ENCODE peak calls at places on chromosomes 11 and 22, in eight cellular contexts. One of them, this sample, is unnamed.

GRCh38 chr22:24982301-24983056 is 30.0 kb downstream of the KIAA1671 start:
- DNase-seq in nephron progenitor cell: no peak
- DNase-seq in neural crest cell: no peak
- DNase-seq in upper lobe of right lung: no peak
- DNase-seq in HFFc6: no peak
- DNase-seq in GM13977: no peak
- DNase-seq in fibroblast of lung: peak
- DNase-seq in mucosa of descending colon: no peak
- DNase-seq in this sample: no peak

GRCh38 chr11:57560146-57560545 is 7.3 kb downstream of the UBE2L6 start:
- DNase-seq in GM13977: no peak
- DNase-seq in neural crest cell: no peak
- DNase-seq in nephron progenitor cell: no peak
- DNase-seq in fibroblast of lung: no peak
- DNase-seq in HFFc6: no peak
- DNase-seq in upper lobe of right lung: no peak
- DNase-seq in mucosa of descending colon: no peak
- DNase-seq in this sample: no peak

GRCh38 chr11:69326622-69327219 is 32.8 kb downstream of the MYEOV start:
- DNase-seq in neural crest cell: no peak
- DNase-seq in nephron progenitor cell: no peak
- DNase-seq in GM13977: no peak
- DNase-seq in HFFc6: no peak
- DNase-seq in fibroblast of lung: no peak
- DNase-seq in upper lobe of right lung: peak
- DNase-seq in mucosa of descending colon: no peak
- DNase-seq in this sample: no peak

GRCh38 chr11:127044535-127044934 is 44.0 kb upstream of the KIRREL3 start:
- DNase-seq in upper lobe of right lung: no peak
- DNase-seq in HFFc6: no peak
- DNase-seq in fibroblast of lung: no peak
- DNase-seq in mucosa of descending colon: no peak
- DNase-seq in nephron progenitor cell: no peak
- DNase-seq in neural crest cell: no peak
- DNase-seq in GM13977: no peak
- DNase-seq in this sample: no peak

GRCh38 chr11:2862950-2863618 is 22.5 kb downstream of the CDKN1C start:
- DNase-seq in HFFc6: no peak
- DNase-seq in upper lobe of right lung: no peak
- DNase-seq in mucosa of descending colon: no peak
- DNase-seq in fibroblast of lung: peak
- DNase-seq in GM13977: no peak
- DNase-seq in neural crest cell: peak
- DNase-seq in nephron progenitor cell: no peak
- DNase-seq in this sample: no peak

GRCh38 chr11:19607656-19608360 is 104.8 kb upstream of the NAV2 start:
- DNase-seq in upper lobe of right lung: no peak
- DNase-seq in fibroblast of lung: no peak
- DNase-seq in nephron progenitor cell: no peak
- DNase-seq in neural crest cell: no peak
- DNase-seq in GM13977: no peak
- DNase-seq in HFFc6: no peak
- DNase-seq in mucosa of descending colon: no peak
- DNase-seq in this sample: no peak

GRCh38 chr11:118907051-118907748 is 18.5 kb downstream of the BCL9L start:
- DNase-seq in fibroblast of lung: peak
- DNase-seq in neural crest cell: peak
- DNase-seq in mucosa of descending colon: peak
- DNase-seq in GM13977: peak
- DNase-seq in upper lobe of right lung: peak
- DNase-seq in HFFc6: peak
- DNase-seq in nephron progenitor cell: peak
- DNase-seq in this sample: peak

GRCh38 chr11:26994579-26995210 is 783 bp downstream of the FIBIN start:
- DNase-seq in HFFc6: no peak
- DNase-seq in fibroblast of lung: no peak
- DNase-seq in GM13977: no peak
- DNase-seq in nephron progenitor cell: no peak
- DNase-seq in mucosa of descending colon: no peak
- DNase-seq in upper lobe of right lung: peak
- DNase-seq in neural crest cell: no peak
- DNase-seq in this sample: no peak

GRCh38 chr11:86138958-86139357 is 70.1 kb upstream of the PICALM start:
- DNase-seq in neural crest cell: no peak
- DNase-seq in HFFc6: no peak
- DNase-seq in mucosa of descending colon: no peak
- DNase-seq in upper lobe of right lung: no peak
- DNase-seq in fibroblast of lung: no peak
- DNase-seq in GM13977: peak
- DNase-seq in nephron progenitor cell: no peak
- DNase-seq in this sample: no peak

GRCh38 chr22:42792909-42793847 is 63.9 kb downstream of the ARFGAP3 start:
- DNase-seq in upper lobe of right lung: peak
- DNase-seq in fibroblast of lung: no peak
- DNase-seq in HFFc6: no peak
- DNase-seq in neural crest cell: no peak
- DNase-seq in GM13977: no peak
- DNase-seq in nephron progenitor cell: no peak
- DNase-seq in mucosa of descending colon: no peak
- DNase-seq in this sample: no peak

GRCh38 chr11:93568726-93569125 is 25.5 kb upstream of the SMCO4 start:
- DNase-seq in HFFc6: no peak
- DNase-seq in nephron progenitor cell: no peak
- DNase-seq in neural crest cell: no peak
- DNase-seq in mucosa of descending colon: no peak
- DNase-seq in fibroblast of lung: no peak
- DNase-seq in upper lobe of right lung: no peak
- DNase-seq in GM13977: no peak
- DNase-seq in this sample: no peak

GRCh38 chr11:61696602-61697001 is 16.4 kb downstream of the DAGLA start:
- DNase-seq in nephron progenitor cell: no peak
- DNase-seq in fibroblast of lung: no peak
- DNase-seq in HFFc6: no peak
- DNase-seq in mucosa of descending colon: no peak
- DNase-seq in neural crest cell: no peak
- DNase-seq in GM13977: no peak
- DNase-seq in upper lobe of right lung: no peak
- DNase-seq in this sample: no peak

GRCh38 chr11:61695917-61696316 is 15.7 kb downstream of the DAGLA start:
- DNase-seq in GM13977: peak
- DNase-seq in mucosa of descending colon: peak
- DNase-seq in nephron progenitor cell: no peak
- DNase-seq in fibroblast of lung: peak
- DNase-seq in HFFc6: peak
- DNase-seq in neural crest cell: no peak
- DNase-seq in upper lobe of right lung: peak
- DNase-seq in this sample: no peak

GRCh38 chr11:61697093-61697492 is 16.9 kb downstream of the DAGLA start:
- DNase-seq in neural crest cell: no peak
- DNase-seq in upper lobe of right lung: peak
- DNase-seq in fibroblast of lung: no peak
- DNase-seq in nephron progenitor cell: no peak
- DNase-seq in mucosa of descending colon: no peak
- DNase-seq in HFFc6: peak
- DNase-seq in GM13977: no peak
- DNase-seq in this sample: no peak

GRCh38 chr11:61693897-61694840 is 14.0 kb downstream of the DAGLA start:
- DNase-seq in upper lobe of right lung: no peak
- DNase-seq in mucosa of descending colon: peak
- DNase-seq in neural crest cell: no peak
- DNase-seq in fibroblast of lung: no peak
- DNase-seq in nephron progenitor cell: no peak
- DNase-seq in HFFc6: no peak
- DNase-seq in GM13977: no peak
- DNase-seq in this sample: no peak

DNA sequence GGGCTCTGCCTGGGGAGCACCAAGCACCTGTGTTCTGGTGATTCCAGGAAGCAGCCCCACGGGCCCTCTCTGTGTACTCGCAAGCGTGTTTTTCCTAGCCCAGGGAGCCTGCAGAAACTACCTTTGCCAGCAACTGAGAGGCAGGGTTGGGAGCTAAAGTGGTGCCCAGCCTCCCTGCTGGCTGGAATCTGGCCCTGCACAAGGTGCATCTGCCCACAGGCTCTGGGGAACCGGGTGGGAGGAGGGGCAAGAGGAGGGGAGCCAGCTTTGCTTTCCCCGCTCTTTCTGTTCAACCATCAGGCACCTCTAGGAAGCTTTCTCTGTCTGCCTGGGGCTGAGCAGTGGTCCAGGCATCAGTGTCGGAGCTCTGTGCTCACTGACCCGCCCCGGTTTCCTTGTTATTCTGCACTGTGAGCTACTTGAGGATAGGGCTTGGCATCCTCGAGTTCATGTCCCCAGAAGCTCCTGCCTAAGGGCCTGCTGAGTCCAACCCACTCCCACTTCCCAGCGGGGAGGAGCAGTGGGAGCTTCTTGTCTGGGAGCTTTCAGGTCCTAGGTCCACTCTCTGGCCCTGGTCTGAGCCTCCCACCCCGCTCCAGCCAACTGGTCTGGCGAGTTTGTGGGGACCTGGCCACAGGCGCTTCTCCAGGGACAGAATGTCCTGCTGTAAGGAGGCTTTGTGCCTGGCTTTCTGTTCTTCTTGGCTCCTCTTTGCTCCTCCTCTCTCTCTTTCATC is 14.9 kb downstream of the DAGLA start:
- DNase-seq in mucosa of descending colon: no peak
- DNase-seq in GM13977: no peak
- DNase-seq in HFFc6: no peak
- DNase-seq in fibroblast of lung: no peak
- DNase-seq in nephron progenitor cell: no peak
- DNase-seq in upper lobe of right lung: peak
- DNase-seq in neural crest cell: no peak
- DNase-seq in this sample: no peak
- TF ChIP-seq CTCF in mucosa of descending colon: no peak
- TF ChIP-seq CTCF in GM13977: no peak
- TF ChIP-seq CTCF in HFFc6: peak
- TF ChIP-seq CTCF in fibroblast of lung: no peak
- TF ChIP-seq CTCF in nephron progenitor cell: no peak
- TF ChIP-seq CTCF in upper lobe of right lung: peak
- TF ChIP-seq CTCF in neural crest cell: peak
- TF ChIP-seq CTCF in this sample: no peak

DNA sequence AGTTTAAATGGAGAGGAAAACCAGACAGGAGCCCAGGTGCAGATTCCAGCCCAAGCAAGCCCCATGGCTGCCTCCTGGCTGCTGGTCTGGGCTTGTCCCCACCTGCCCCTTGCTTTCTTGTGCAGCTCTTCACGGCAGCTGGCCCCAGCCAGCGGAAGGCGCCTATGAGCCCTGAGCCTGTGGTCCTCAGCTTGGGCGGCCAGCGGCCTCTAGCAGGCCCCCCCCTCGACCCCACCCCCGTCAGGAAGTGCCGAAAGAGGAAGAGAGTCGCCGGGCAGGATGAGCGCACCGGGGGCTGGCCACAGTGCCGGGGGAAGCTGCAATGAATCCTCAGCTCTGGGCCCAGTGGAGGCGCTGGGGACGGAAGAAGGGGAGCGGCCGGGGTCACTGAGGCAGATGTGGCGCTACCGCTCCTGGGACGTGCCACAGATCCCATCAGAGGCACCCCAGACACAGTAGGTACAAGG is 2.1 kb upstream of the DGKZ start:
- DNase-seq in fibroblast of lung: no peak
- DNase-seq in nephron progenitor cell: no peak
- DNase-seq in upper lobe of right lung: peak
- DNase-seq in HFFc6: no peak
- DNase-seq in GM13977: peak
- DNase-seq in mucosa of descending colon: peak
- DNase-seq in neural crest cell: no peak
- DNase-seq in this sample: peak
- TF ChIP-seq CTCF in fibroblast of lung: no peak
- TF ChIP-seq CTCF in nephron progenitor cell: no peak
- TF ChIP-seq CTCF in upper lobe of right lung: no peak
- TF ChIP-seq CTCF in HFFc6: no peak
- TF ChIP-seq CTCF in GM13977: no peak
- TF ChIP-seq CTCF in mucosa of descending colon: no peak
- TF ChIP-seq CTCF in neural crest cell: no peak
- TF ChIP-seq CTCF in this sample: no peak

DNA sequence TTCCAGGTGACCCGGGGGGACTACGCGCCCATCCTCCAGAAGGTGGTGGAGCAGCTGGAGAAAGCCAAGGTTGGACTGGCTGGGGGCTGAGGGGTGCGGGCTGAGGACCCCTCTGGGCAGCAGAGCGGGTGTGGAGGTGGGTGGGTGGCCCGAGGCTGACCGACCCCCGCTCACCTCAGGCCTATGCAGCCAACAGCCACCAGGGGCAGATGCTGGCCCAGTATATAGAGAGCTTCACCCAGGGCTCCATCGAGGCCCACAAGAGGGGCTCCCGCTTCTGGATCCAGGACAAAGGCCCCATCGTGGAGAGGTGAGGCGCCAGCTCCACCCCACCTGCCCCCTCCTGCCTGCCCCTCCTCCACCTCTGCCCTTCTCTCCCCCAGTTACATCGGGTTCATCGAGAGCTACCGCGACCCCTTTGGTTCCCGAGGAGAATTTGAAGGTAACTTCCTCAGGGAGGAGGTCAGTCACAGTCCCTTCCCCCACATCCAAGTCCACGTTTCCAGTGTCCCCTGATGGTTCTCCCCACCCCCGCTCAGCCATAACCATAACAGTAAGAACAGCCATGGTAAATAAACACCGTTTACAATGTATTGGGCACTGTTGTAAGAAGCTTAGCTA is 11.2 kb downstream of the DPP3 start:
- DNase-seq in mucosa of descending colon: no peak
- DNase-seq in upper lobe of right lung: no peak
- DNase-seq in HFFc6: no peak
- DNase-seq in GM13977: no peak
- DNase-seq in fibroblast of lung: no peak
- DNase-seq in nephron progenitor cell: peak
- DNase-seq in neural crest cell: no peak
- DNase-seq in this sample: peak
- TF ChIP-seq CTCF in mucosa of descending colon: no peak
- TF ChIP-seq CTCF in upper lobe of right lung: peak
- TF ChIP-seq CTCF in HFFc6: peak
- TF ChIP-seq CTCF in GM13977: peak
- TF ChIP-seq CTCF in fibroblast of lung: peak
- TF ChIP-seq CTCF in nephron progenitor cell: peak
- TF ChIP-seq CTCF in neural crest cell: peak
- TF ChIP-seq CTCF in this sample: peak

GRCh38 chr11:102367364-102367763 is 20.4 kb downstream of the BIRC2 start:
- DNase-seq in mucosa of descending colon: no peak
- DNase-seq in neural crest cell: no peak
- DNase-seq in fibroblast of lung: peak
- DNase-seq in nephron progenitor cell: no peak
- DNase-seq in HFFc6: no peak
- DNase-seq in upper lobe of right lung: no peak
- DNase-seq in GM13977: no peak
- DNase-seq in this sample: no peak
- TF ChIP-seq CTCF in mucosa of descending colon: no peak
- TF ChIP-seq CTCF in neural crest cell: no peak
- TF ChIP-seq CTCF in fibroblast of lung: peak
- TF ChIP-seq CTCF in nephron progenitor cell: no peak
- TF ChIP-seq CTCF in HFFc6: peak
- TF ChIP-seq CTCF in upper lobe of right lung: no peak
- TF ChIP-seq CTCF in GM13977: peak
- TF ChIP-seq CTCF in this sample: no peak

DNA sequence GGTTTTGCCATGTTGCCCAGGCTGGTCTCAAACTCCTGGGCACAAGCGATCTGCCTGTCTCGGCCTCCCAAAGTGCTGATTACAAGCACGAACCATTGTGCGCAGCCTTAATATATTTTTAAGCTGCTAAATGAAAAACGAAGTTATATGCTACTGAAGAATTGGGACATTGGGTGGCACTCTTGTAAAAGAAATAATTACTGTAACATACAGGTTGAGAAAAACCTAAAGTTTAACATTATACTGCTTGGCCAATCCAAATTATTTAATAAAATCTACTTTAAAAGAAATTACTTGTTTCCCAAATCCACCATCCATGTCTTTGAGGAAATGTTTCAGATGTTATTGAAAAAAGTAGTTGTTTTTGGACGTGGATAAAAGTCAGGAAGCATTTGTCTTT is 37.9 kb upstream of the ARHGAP32 start:
- DNase-seq in nephron progenitor cell: no peak
- DNase-seq in HFFc6: no peak
- DNase-seq in GM13977: no peak
- DNase-seq in fibroblast of lung: no peak
- DNase-seq in upper lobe of right lung: no peak
- DNase-seq in neural crest cell: no peak
- DNase-seq in mucosa of descending colon: no peak
- DNase-seq in this sample: no peak
- TF ChIP-seq CTCF in nephron progenitor cell: no peak
- TF ChIP-seq CTCF in HFFc6: peak
- TF ChIP-seq CTCF in GM13977: no peak
- TF ChIP-seq CTCF in fibroblast of lung: no peak
- TF ChIP-seq CTCF in upper lobe of right lung: peak
- TF ChIP-seq CTCF in neural crest cell: no peak
- TF ChIP-seq CTCF in mucosa of descending colon: no peak
- TF ChIP-seq CTCF in this sample: no peak

This sample was measured in endothelial cell.